ENCODE peak calls at places on chromosomes 2 and 18, in eight cellular contexts. A is HEK293T; Z is activated gamma-delta T cell treated with anti-CD3 and anti-CD28 coated beads, Interleukin-2, amount 50 U/mL, for 16 hours; D is stimulated activated CD8-positive, alpha-beta memory T cell treated with anti-CD3 and anti-CD28 coated beads, Interleukin-12 subunit alpha, Interleukin-12 subunit beta, amount 100 ng/mL, for 1 hour; O is stimulated activated CD4-positive, alpha-beta T cell treated with anti-CD3 and anti-CD28 coated beads, Interleukin-2, amount 100 ng/mL, for 24 hours; N is left lobe of liver; P is iris pigment epithelial cell; U is dermis microvascular lymphatic vessel endothelial cell. T is an unnamed sample.

GRCh38 chr2:156765043-156765442 is 328.9 kb downstream of the GPD2 start:
- DNase-seq in A (no peak), Z (no peak), D (no peak), O (no peak), N (no peak), P (peak), U (no peak), T (no peak)

GRCh38 chr2:6352906-6353515 is 512.7 kb downstream of the CMPK2 start:
- DNase-seq in A (peak), Z (no peak), D (no peak), O (no peak), N (peak), P (peak), U (no peak), T (peak)

GRCh38 chr2:46706264-46706983 is 209.2 kb downstream of the MCFD2 start:
- DNase-seq in A (no peak), Z (no peak), D (no peak), O (no peak), N (no peak), P (peak), U (no peak), T (no peak)

GRCh38 chr2:217329023-217329431 is 469.2 kb upstream of the TNP1 start:
- DNase-seq in A (no peak), Z (no peak), D (no peak), O (no peak), N (no peak), P (no peak), U (no peak), T (no peak)

GRCh38 chr2:10289352-10289751 is 13.4 kb upstream of the HPCAL1 start:
- DNase-seq in A (no peak), Z (no peak), D (no peak), O (no peak), N (no peak), P (no peak), U (no peak), T (no peak)

GRCh38 chr2:197279997-197280756 is 30.4 kb downstream of the ANKRD44 start:
- DNase-seq in A (no peak), Z (no peak), D (no peak), O (no peak), N (no peak), P (no peak), U (no peak), T (no peak)

GRCh38 chr2:48107326-48107925 is 201.1 kb upstream of the FBXO11 start:
- DNase-seq in A (no peak), Z (no peak), D (no peak), O (no peak), N (no peak), P (peak), U (no peak), T (no peak)

GRCh38 chr2:54067851-54068375 is 47.5 kb upstream of the ACYP2 start:
- DNase-seq in A (no peak), Z (no peak), D (no peak), O (no peak), N (no peak), P (no peak), U (no peak), T (no peak)

GRCh38 chr2:26735096-26735495 is 29.0 kb upstream of the SLC35F6 start:
- DNase-seq in A (no peak), Z (no peak), D (no peak), O (no peak), N (no peak), P (peak), U (peak), T (no peak)

GRCh38 chr2:190183535-190183934 is 121.0 kb upstream of the MSTN start:
- DNase-seq in A (no peak), Z (no peak), D (no peak), O (no peak), N (no peak), P (no peak), U (no peak), T (no peak)

GRCh38 chr2:189350515-189351209 is 90.6 kb upstream of the WDR75 start:
- DNase-seq in A (no peak), Z (no peak), D (no peak), O (no peak), N (no peak), P (peak), U (peak), T (no peak)

GRCh38 chr18:3794537-3795348 is 344.8 kb downstream of the TGIF1 start:
- DNase-seq in A (no peak), Z (no peak), D (no peak), O (no peak), N (no peak), P (peak), U (peak), T (no peak)

GRCh38 chr2:84970956-84971798 is at the start of gene KCMF1:
- DNase-seq in A (peak), Z (peak), D (peak), O (peak), N (peak), P (peak), U (no peak), T (no peak)

GRCh38 chr18:37242091-37242490 is 323.5 kb downstream of the CELF4 start:
- DNase-seq in A (no peak), Z (no peak), D (no peak), O (no peak), N (no peak), P (no peak), U (no peak), T (no peak)

GRCh38 chr18:77130229-77131099 is 2.1 kb downstream of the MBP start:
- DNase-seq in A (no peak), Z (no peak), D (no peak), O (no peak), N (no peak), P (no peak), U (no peak), T (peak)

GRCh38 chr18:41948544-41949110 is 6.4 kb upstream of the PIK3C3 start:
- DNase-seq in A (no peak), Z (no peak), D (no peak), O (no peak), N (no peak), P (no peak), U (no peak), T (no peak)

GRCh38 chr2:233964581-233964980 is 47.4 kb downstream of the TRPM8 start:
- DNase-seq in A (no peak), Z (no peak), D (no peak), O (no peak), N (no peak), P (no peak), U (no peak), T (no peak)

GRCh38 chr2:166765141-166765540 is 123.1 kb upstream of the XIRP2 start:
- DNase-seq in A (no peak), Z (no peak), D (no peak), O (no peak), N (no peak), P (peak), U (no peak), T (no peak)

GRCh38 chr2:15780234-15780633 is 160.1 kb upstream of the MYCN start:
- DNase-seq in A (no peak), Z (no peak), D (no peak), O (no peak), N (no peak), P (no peak), U (no peak), T (no peak)

T was measured in KBM-7.